ENCODE peak calls at places on chromosomes 4 and X, in six cellular contexts. S is HepG2, O is K562, N is GM12891, U is H1, D is GM12878. J is an unnamed sample.

GRCh38 chrX:50381729-50382415 is 88.8 kb downstream of the DGKK start:
- DNase-seq in O (no peak), N (no peak), D (no peak), S (peak), U (no peak), J (no peak)

GRCh38 chr4:56757270-56757746 is 64.2 kb downstream of the SPINK2 start:
- DNase-seq in D (no peak), U (no peak), N (peak), O (no peak), S (no peak), J (no peak)

GRCh38 chrX:132836471-132836870 is 122.0 kb downstream of the HS6ST2 start:
- DNase-seq in N (no peak), U (no peak), O (no peak), D (no peak), S (no peak), J (no peak)

GRCh38 chr4:55409468-55410171 is 13.9 kb downstream of the TMEM165 start:
- DNase-seq in U (no peak), N (no peak), S (no peak), D (peak), O (no peak), J (no peak)

GRCh38 chrX:41164469-41164868 is 79.2 kb downstream of the USP9X start:
- DNase-seq in S (no peak), U (no peak), N (no peak), D (no peak), O (no peak), J (no peak)

GRCh38 chr4:140726776-140727500 is 29.2 kb downstream of the TBC1D9 start:
- DNase-seq in N (no peak), O (no peak), S (no peak), U (no peak), D (no peak), J (no peak)

GRCh38 chrX:48636286-48636685 is 39.0 kb downstream of the WDR13 start:
- DNase-seq in U (no peak), D (no peak), N (no peak), O (no peak), S (no peak), J (no peak)

GRCh38 chrX:72142094-72142843 is 10.6 kb upstream of the RTL5 start:
- DNase-seq in U (no peak), O (no peak), D (no peak), N (no peak), S (no peak), J (no peak)

GRCh38 chrX:79259073-79259689 is 108.0 kb downstream of the ITM2A start:
- DNase-seq in O (no peak), S (no peak), U (no peak), N (no peak), D (peak), J (no peak)

GRCh38 chrX:57565198-57565597 is 26.6 kb upstream of the ZXDB start:
- DNase-seq in N (no peak), S (peak), O (no peak), U (no peak), D (no peak), J (no peak)

GRCh38 chr4:123547167-123547817 is 150.7 kb downstream of the SPRY1 start:
- DNase-seq in D (no peak), S (no peak), U (peak), O (peak), N (no peak), J (no peak)

GRCh38 chr4:165709973-165710526 is 163.0 kb upstream of the TLL1 start:
- DNase-seq in N (no peak), D (no peak), S (no peak), O (no peak), U (no peak), J (no peak)

GRCh38 chrX:14897042-14897441 is 23.8 kb downstream of the MOSPD2 start:
- DNase-seq in S (no peak), N (no peak), O (no peak), D (no peak), U (no peak), J (no peak)

GRCh38 chr4:118738090-118738489 is 52.9 kb downstream of the METTL14 start:
- DNase-seq in U (no peak), S (no peak), N (no peak), O (no peak), D (no peak), J (no peak)

GRCh38 chr4:105895609-105896460 is 564 bp downstream of the NPNT start:
- DNase-seq in D (no peak), N (peak), U (peak), S (no peak), O (no peak), J (peak)

GRCh38 chr4:158155656-158156356 is 17.0 kb downstream of the GASK1B start:
- DNase-seq in U (no peak), O (no peak), N (no peak), S (no peak), D (no peak), J (no peak)

GRCh38 chrX:139890991-139891700 is 41.7 kb downstream of the ATP11C start:
- DNase-seq in U (no peak), S (no peak), D (no peak), O (peak), N (no peak), J (no peak)

GRCh38 chr4:37885496-37885895 is 5.4 kb upstream of the TBC1D1 start:
- DNase-seq in U (no peak), S (no peak), N (no peak), D (no peak), O (no peak), J (no peak)

GRCh38 chr4:37604464-37604863 is 81.7 kb downstream of the RELL1 start:
- DNase-seq in O (no peak), N (no peak), D (no peak), S (no peak), U (no peak), J (no peak)

GRCh38 chrX:138908577-138908976 is 197.1 kb upstream of the FGF13 start:
- DNase-seq in O (no peak), N (no peak), U (no peak), D (no peak), S (no peak), J (no peak)

GRCh38 chr4:184170996-184171395 is 46.7 kb downstream of the ENPP6 start:
- DNase-seq in D (no peak), U (no peak), O (no peak), S (no peak), N (no peak), J (no peak)

GRCh38 chr4:184825394-184826314 is at the start of gene ACSL1:
- DNase-seq in O (peak), N (peak), S (peak), D (no peak), U (peak), J (peak)

GRCh38 chrX:40064055-40064597 is 33.6 kb downstream of the BCOR start:
- DNase-seq in S (no peak), N (no peak), D (no peak), U (no peak), O (peak), J (no peak)

GRCh38 chrX:119398974-119399771 is at the start of gene SLC25A43:
- DNase-seq in S (no peak), D (no peak), O (peak), N (peak), U (peak), J (peak)

GRCh38 chrX:4091046-4091760 is 377.8 kb upstream of the PRKX start:
- DNase-seq in S (no peak), O (no peak), D (no peak), U (no peak), N (no peak), J (no peak)

GRCh38 chrX:2330910-2331309 is 169.9 kb downstream of the DHRSX start:
- DNase-seq in S (no peak), N (no peak), O (no peak), D (no peak), U (no peak), J (no peak)

GRCh38 chr4:106986486-106986885 is 49.6 kb downstream of the DKK2 start:
- DNase-seq in O (no peak), U (no peak), D (no peak), N (no peak), S (no peak), J (no peak)

GRCh38 chr4:51943221-51943620 is 76.9 kb downstream of the LRRC66 start:
- DNase-seq in U (no peak), S (peak), O (no peak), D (no peak), N (no peak), J (no peak)

GRCh38 chr4:52716364-52717151 is 34.7 kb downstream of the ERVMER34-1 start:
- DNase-seq in S (no peak), U (no peak), D (no peak), O (no peak), N (no peak), J (no peak)

GRCh38 chr4:134345249-134345648 is 143.7 kb upstream of the PABPC4L start:
- DNase-seq in O (no peak), U (no peak), N (no peak), D (no peak), S (no peak), J (no peak)

GRCh38 chr4:1012031-1012739 is 759 bp downstream of the FGFRL1 start:
- DNase-seq in N (no peak), O (peak), D (no peak), S (peak), U (no peak), J (no peak)

GRCh38 chr4:8220661-8221446 is 21.8 kb downstream of the SH3TC1 start:
- DNase-seq in S (no peak), N (no peak), D (no peak), U (no peak), O (no peak), J (no peak)

GRCh38 chr4:4603592-4603991 is 61.7 kb upstream of the STX18 start:
- DNase-seq in D (no peak), N (no peak), S (no peak), O (no peak), U (no peak), J (no peak)

GRCh38 chr4:12053951-12054350 is 625.3 kb upstream of the HS3ST1 start:
- DNase-seq in S (no peak), D (no peak), O (no peak), N (no peak), U (no peak), J (no peak)

GRCh38 chrX:48306175-48306574 is 50.3 kb downstream of the SSX3 start:
- DNase-seq in O (peak), D (no peak), U (no peak), S (no peak), N (no peak), J (no peak)

GRCh38 chr4:74133786-74134499 is 24.0 kb upstream of the MTHFD2L start:
- DNase-seq in U (peak), O (peak), S (peak), D (peak), N (no peak), J (no peak)

GRCh38 chr4:26804451-26804850 is 56.2 kb upstream of the STIM2 start:
- DNase-seq in O (no peak), N (no peak), U (no peak), S (no peak), D (no peak), J (no peak)

GRCh38 chr4:26804876-26805275 is 55.8 kb upstream of the STIM2 start:
- DNase-seq in U (no peak), N (no peak), S (no peak), O (no peak), D (no peak), J (no peak)

GRCh38 chr4:26806331-26806730 is 54.3 kb upstream of the STIM2 start:
- DNase-seq in U (no peak), O (no peak), N (no peak), D (no peak), S (no peak), J (no peak)

GRCh38 chr4:26802790-26803189 is 57.9 kb upstream of the STIM2 start:
- DNase-seq in S (no peak), N (no peak), O (no peak), D (no peak), U (no peak), J (no peak)

GRCh38 chr4:26803462-26803861 is 57.2 kb upstream of the STIM2 start:
- DNase-seq in O (no peak), N (no peak), S (no peak), D (no peak), U (no peak), J (no peak)
- TF ChIP-seq TAF1 in O (no peak), N (no peak), S (no peak), D (no peak), U (no peak), J (no peak)

GRCh38 chr4:128600410-128600809 is 209.1 kb upstream of the JADE1 start:
- DNase-seq in S (peak), D (no peak), N (no peak), O (no peak), U (peak), J (no peak)

GRCh38 chr4:128601992-128602695 is 207.4 kb upstream of the JADE1 start:
- DNase-seq in N (no peak), S (no peak), D (no peak), O (peak), U (peak), J (no peak)

GRCh38 chr4:128604840-128605239 is 204.7 kb upstream of the JADE1 start:
- DNase-seq in U (no peak), S (no peak), D (no peak), N (no peak), O (no peak), J (no peak)

GRCh38 chr4:128604204-128604603 is 205.3 kb upstream of the JADE1 start:
- DNase-seq in O (no peak), U (no peak), N (no peak), D (no peak), S (no peak), J (no peak)

DNA sequence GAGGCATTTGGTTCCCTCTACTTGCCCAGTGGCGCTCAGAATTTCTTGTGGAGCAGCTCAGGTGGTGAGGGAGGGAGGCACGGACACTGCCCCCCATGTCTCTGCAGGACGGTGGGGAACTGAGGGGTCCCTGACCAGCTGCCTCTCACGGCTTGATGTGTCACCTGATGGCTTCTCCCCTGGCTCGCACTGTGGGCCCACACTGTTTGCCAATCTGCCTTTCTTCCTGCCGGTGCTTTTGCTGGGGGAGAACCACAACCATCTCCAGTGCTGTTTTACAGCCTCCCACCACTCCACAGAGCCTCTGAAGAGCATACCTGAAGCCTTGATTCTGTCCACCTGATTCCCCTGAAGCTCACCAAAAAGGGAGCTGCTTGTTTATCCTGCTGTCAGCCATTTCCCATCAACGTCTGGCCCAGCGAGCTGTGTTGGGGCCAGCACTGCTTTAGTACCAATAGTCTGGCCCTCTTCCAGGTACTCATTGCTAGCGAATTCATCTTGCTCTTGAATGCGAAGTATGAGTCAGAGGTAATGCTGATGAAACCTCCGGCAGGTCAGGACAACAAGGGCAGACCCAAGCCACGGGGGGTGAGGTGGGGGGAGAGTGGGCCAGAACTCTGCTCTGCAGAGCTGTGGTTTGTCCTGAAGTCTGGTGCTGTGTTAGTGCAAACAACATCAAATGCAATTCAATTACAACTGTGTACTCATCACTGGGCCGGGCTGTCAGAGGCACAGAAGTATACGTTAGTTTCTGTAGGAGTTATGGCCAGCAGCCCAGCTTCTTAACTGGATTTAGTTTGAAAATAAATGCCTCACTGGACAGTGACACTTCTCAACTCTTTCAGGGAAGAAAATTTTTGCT is 208.3 kb upstream of the JADE1 start:
- DNase-seq in O (peak), N (no peak), D (no peak), S (peak), U (peak), J (no peak)
- TF ChIP-seq POLR2AphosphoS5 in O (no peak), N (no peak), D (no peak), S (no peak), U (no peak), J (no peak)

GRCh38 chr4:145179201-145179860 is 1.1 kb downstream of the OTUD4 start:
- DNase-seq in N (no peak), D (peak), O (peak), S (peak), U (peak), J (peak)
- TF ChIP-seq POLR2A in N (peak), D (peak), O (peak), S (peak), U (peak), J (peak)

GRCh38 chrX:117839544-117839943 is 277.1 kb downstream of the KLHL13 start:
- DNase-seq in N (no peak), D (no peak), U (no peak), S (no peak), O (peak), J (no peak)
- TF ChIP-seq TAF1 in N (no peak), D (no peak), U (no peak), S (no peak), O (no peak), J (no peak)

GRCh38 chrX:54238588-54238987 is 55.5 kb upstream of the FAM120C start:
- DNase-seq in D (no peak), N (no peak), S (no peak), O (no peak), U (no peak), J (no peak)
- TF ChIP-seq POLR2AphosphoS5 in D (no peak), N (no peak), S (no peak), O (no peak), U (no peak), J (no peak)

GRCh38 chr4:187965726-187966125 is 29.8 kb upstream of the ZFP42 start:
- DNase-seq in S (no peak), U (no peak), N (no peak), O (no peak), D (no peak), J (no peak)
- TF ChIP-seq POLR2A in S (no peak), U (no peak), N (no peak), O (no peak), D (no peak), J (no peak)

DNA sequence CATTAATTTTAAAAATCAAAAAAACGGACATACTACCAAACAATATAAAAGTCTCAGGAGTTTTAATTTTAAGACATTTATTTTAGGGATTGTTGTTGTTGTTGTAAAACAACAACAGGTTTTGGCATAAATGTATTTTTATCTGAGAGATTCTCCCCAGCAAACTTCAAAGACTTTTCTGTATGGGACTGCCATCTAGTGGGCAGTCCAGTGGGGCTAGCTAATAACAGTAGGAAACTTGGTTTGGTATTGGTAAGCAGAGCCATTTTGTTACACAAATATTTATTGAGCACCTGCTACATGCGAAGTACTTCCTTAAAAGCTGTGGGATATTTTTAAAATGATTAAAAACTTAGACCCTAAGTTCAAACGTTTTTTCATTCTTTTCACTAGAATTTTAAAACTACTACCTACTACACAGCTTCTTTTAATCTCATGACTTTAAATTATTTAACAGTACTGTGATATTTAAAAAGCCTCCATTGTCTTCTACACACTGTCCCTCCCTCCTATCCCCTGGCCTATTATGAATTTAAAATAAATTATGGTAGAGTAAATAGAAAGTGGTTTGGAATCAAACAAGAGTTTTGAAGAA is 1028.4 kb upstream of the INTU start:
- DNase-seq in N (no peak), O (peak), U (no peak), D (no peak), S (peak), J (no peak)
- TF ChIP-seq TAF1 in N (no peak), O (no peak), U (no peak), D (no peak), S (no peak), J (no peak)

GRCh38 chr4:95197353-95197752 is 351.4 kb downstream of the UNC5C start:
- DNase-seq in S (no peak), O (no peak), D (no peak), U (no peak), N (no peak), J (no peak)
- TF ChIP-seq POLR2AphosphoS5 in S (no peak), O (no peak), D (no peak), U (no peak), N (no peak), J (no peak)

DNA sequence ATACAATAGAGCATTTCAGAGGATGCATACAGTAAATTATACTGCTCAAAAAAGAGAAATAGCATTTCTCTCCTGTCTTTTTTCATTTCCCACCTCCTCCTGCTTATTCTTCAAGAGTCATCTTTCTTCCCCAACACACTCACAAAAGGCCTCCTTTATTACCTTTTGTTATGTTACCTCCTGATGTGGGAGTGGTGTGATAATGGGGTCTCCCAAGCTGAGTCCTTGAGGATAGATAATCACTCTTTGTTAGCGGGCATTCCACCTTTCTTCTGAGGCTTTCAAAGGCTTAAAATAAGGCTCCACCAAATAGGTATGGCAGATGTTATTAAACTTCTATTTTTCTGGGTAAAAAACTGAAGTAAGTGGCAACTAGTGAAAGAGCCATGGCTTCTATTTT is 159.8 kb downstream of the CPEB2 start:
- DNase-seq in O (no peak), U (no peak), S (no peak), D (no peak), N (no peak), J (no peak)
- TF ChIP-seq POLR2A in O (no peak), U (no peak), S (no peak), D (no peak), N (no peak), J (no peak)

J was measured in GM12892.